ENCODE peak calls at places on chromosomes 12 and 14, in nine cellular contexts. One of them, this sample, is unnamed.

GRCh38 chr12:38586652-38587219 is 270.2 kb downstream of the ALG10B start:
- DNase-seq in mucosa of descending colon: no peak
- DNase-seq in stimulated activated CD8-positive, alpha-beta memory T cell treated with anti-CD3 and anti-CD28 coated beads, Interleukin-7, amount 100 ng/mL, for 1 hour: no peak
- DNase-seq in AG20443: no peak
- DNase-seq in NAMALWA: no peak
- DNase-seq in left ventricle myocardium superior: no peak
- DNase-seq in psoas muscle: no peak
- DNase-seq in OCI-LY7: no peak
- DNase-seq in GM03348: no peak
- DNase-seq in this sample: no peak

GRCh38 chr14:55605793-55606192 is 25.8 kb downstream of the KTN1 start:
- DNase-seq in mucosa of descending colon: no peak
- DNase-seq in stimulated activated CD8-positive, alpha-beta memory T cell treated with anti-CD3 and anti-CD28 coated beads, Interleukin-7, amount 100 ng/mL, for 1 hour: no peak
- DNase-seq in AG20443: no peak
- DNase-seq in NAMALWA: no peak
- DNase-seq in left ventricle myocardium superior: no peak
- DNase-seq in psoas muscle: no peak
- DNase-seq in OCI-LY7: no peak
- DNase-seq in GM03348: peak; percentile 11
- DNase-seq in this sample: no peak

GRCh38 chr12:28622416-28622815 is 432.2 kb downstream of the CCDC91 start:
- DNase-seq in mucosa of descending colon: no peak
- DNase-seq in stimulated activated CD8-positive, alpha-beta memory T cell treated with anti-CD3 and anti-CD28 coated beads, Interleukin-7, amount 100 ng/mL, for 1 hour: no peak
- DNase-seq in AG20443: peak; percentile 23
- DNase-seq in NAMALWA: no peak
- DNase-seq in left ventricle myocardium superior: no peak
- DNase-seq in psoas muscle: no peak
- DNase-seq in OCI-LY7: no peak
- DNase-seq in GM03348: peak; percentile 30
- DNase-seq in this sample: no peak

GRCh38 chr12:85029456-85029855 is 6.6 kb downstream of the TSPAN19 start:
- DNase-seq in mucosa of descending colon: no peak
- DNase-seq in stimulated activated CD8-positive, alpha-beta memory T cell treated with anti-CD3 and anti-CD28 coated beads, Interleukin-7, amount 100 ng/mL, for 1 hour: no peak
- DNase-seq in AG20443: peak; percentile 27
- DNase-seq in NAMALWA: peak; percentile 41
- DNase-seq in left ventricle myocardium superior: no peak
- DNase-seq in psoas muscle: no peak
- DNase-seq in OCI-LY7: peak; percentile 32
- DNase-seq in GM03348: peak; percentile 30
- DNase-seq in this sample: peak; percentile 10

GRCh38 chr14:75282166-75282547 is 3.5 kb downstream of the FOS start:
- DNase-seq in mucosa of descending colon: no peak
- DNase-seq in stimulated activated CD8-positive, alpha-beta memory T cell treated with anti-CD3 and anti-CD28 coated beads, Interleukin-7, amount 100 ng/mL, for 1 hour: no peak
- DNase-seq in AG20443: no peak
- DNase-seq in NAMALWA: peak; percentile 39
- DNase-seq in left ventricle myocardium superior: no peak
- DNase-seq in psoas muscle: no peak
- DNase-seq in OCI-LY7: no peak
- DNase-seq in GM03348: no peak
- DNase-seq in this sample: no peak

GRCh38 chr12:127957001-127957660 is 309.8 kb upstream of the TMEM132C start:
- DNase-seq in mucosa of descending colon: no peak
- DNase-seq in stimulated activated CD8-positive, alpha-beta memory T cell treated with anti-CD3 and anti-CD28 coated beads, Interleukin-7, amount 100 ng/mL, for 1 hour: no peak
- DNase-seq in AG20443: peak; percentile 21
- DNase-seq in NAMALWA: no peak
- DNase-seq in left ventricle myocardium superior: no peak
- DNase-seq in psoas muscle: no peak
- DNase-seq in OCI-LY7: no peak
- DNase-seq in GM03348: peak; percentile 57
- DNase-seq in this sample: no peak

GRCh38 chr12:1054103-1054838 is 63.2 kb downstream of the ERC1 start:
- DNase-seq in mucosa of descending colon: no peak
- DNase-seq in stimulated activated CD8-positive, alpha-beta memory T cell treated with anti-CD3 and anti-CD28 coated beads, Interleukin-7, amount 100 ng/mL, for 1 hour: no peak
- DNase-seq in AG20443: no peak
- DNase-seq in NAMALWA: no peak
- DNase-seq in left ventricle myocardium superior: no peak
- DNase-seq in psoas muscle: no peak
- DNase-seq in OCI-LY7: no peak
- DNase-seq in GM03348: no peak
- DNase-seq in this sample: no peak

GRCh38 chr12:53343978-53344377 is 7.8 kb upstream of the SP7 start:
- DNase-seq in mucosa of descending colon: no peak
- DNase-seq in stimulated activated CD8-positive, alpha-beta memory T cell treated with anti-CD3 and anti-CD28 coated beads, Interleukin-7, amount 100 ng/mL, for 1 hour: no peak
- DNase-seq in AG20443: no peak
- DNase-seq in NAMALWA: no peak
- DNase-seq in left ventricle myocardium superior: no peak
- DNase-seq in psoas muscle: no peak
- DNase-seq in OCI-LY7: peak; percentile 33
- DNase-seq in GM03348: no peak
- DNase-seq in this sample: peak; percentile 6

GRCh38 chr12:72271401-72271740 is 799 bp upstream of the TRHDE start:
- DNase-seq in mucosa of descending colon: no peak
- DNase-seq in stimulated activated CD8-positive, alpha-beta memory T cell treated with anti-CD3 and anti-CD28 coated beads, Interleukin-7, amount 100 ng/mL, for 1 hour: no peak
- DNase-seq in AG20443: peak; percentile 57
- DNase-seq in NAMALWA: no peak
- DNase-seq in left ventricle myocardium superior: peak; percentile 26
- DNase-seq in psoas muscle: peak; percentile 48
- DNase-seq in OCI-LY7: no peak
- DNase-seq in GM03348: peak; percentile 25
- DNase-seq in this sample: peak; percentile 14

GRCh38 chr14:76151398-76152332 is at the start of gene GPATCH2L:
- DNase-seq in mucosa of descending colon: peak; percentile 96
- DNase-seq in stimulated activated CD8-positive, alpha-beta memory T cell treated with anti-CD3 and anti-CD28 coated beads, Interleukin-7, amount 100 ng/mL, for 1 hour: peak; percentile 96
- DNase-seq in AG20443: peak; percentile 100
- DNase-seq in NAMALWA: peak; percentile 96
- DNase-seq in left ventricle myocardium superior: peak; percentile 96
- DNase-seq in psoas muscle: peak; percentile 98
- DNase-seq in OCI-LY7: peak; percentile 94
- DNase-seq in GM03348: peak; percentile 99
- DNase-seq in this sample: peak; percentile 98

GRCh38 chr12:43370299-43370698 is 181.7 kb downstream of the ADAMTS20 start:
- DNase-seq in mucosa of descending colon: no peak
- DNase-seq in stimulated activated CD8-positive, alpha-beta memory T cell treated with anti-CD3 and anti-CD28 coated beads, Interleukin-7, amount 100 ng/mL, for 1 hour: no peak
- DNase-seq in AG20443: no peak
- DNase-seq in NAMALWA: no peak
- DNase-seq in left ventricle myocardium superior: no peak
- DNase-seq in psoas muscle: no peak
- DNase-seq in OCI-LY7: no peak
- DNase-seq in GM03348: no peak
- DNase-seq in this sample: no peak

GRCh38 chr14:105392161-105393090 is 5.9 kb upstream of the TEX22 start:
- DNase-seq in mucosa of descending colon: peak; percentile 41
- DNase-seq in stimulated activated CD8-positive, alpha-beta memory T cell treated with anti-CD3 and anti-CD28 coated beads, Interleukin-7, amount 100 ng/mL, for 1 hour: no peak
- DNase-seq in AG20443: no peak
- DNase-seq in NAMALWA: no peak
- DNase-seq in left ventricle myocardium superior: no peak
- DNase-seq in psoas muscle: no peak
- DNase-seq in OCI-LY7: no peak
- DNase-seq in GM03348: no peak
- DNase-seq in this sample: no peak

GRCh38 chr12:15984097-15984800 is 73.1 kb downstream of the DERA start:
- DNase-seq in mucosa of descending colon: no peak
- DNase-seq in stimulated activated CD8-positive, alpha-beta memory T cell treated with anti-CD3 and anti-CD28 coated beads, Interleukin-7, amount 100 ng/mL, for 1 hour: no peak
- DNase-seq in AG20443: no peak
- DNase-seq in NAMALWA: no peak
- DNase-seq in left ventricle myocardium superior: no peak
- DNase-seq in psoas muscle: no peak
- DNase-seq in OCI-LY7: peak; percentile 24
- DNase-seq in GM03348: no peak
- DNase-seq in this sample: no peak

GRCh38 chr12:78885466-78885865 is 20.9 kb downstream of the SYT1 start:
- DNase-seq in mucosa of descending colon: no peak
- DNase-seq in stimulated activated CD8-positive, alpha-beta memory T cell treated with anti-CD3 and anti-CD28 coated beads, Interleukin-7, amount 100 ng/mL, for 1 hour: no peak
- DNase-seq in AG20443: no peak
- DNase-seq in NAMALWA: no peak
- DNase-seq in left ventricle myocardium superior: no peak
- DNase-seq in psoas muscle: no peak
- DNase-seq in OCI-LY7: no peak
- DNase-seq in GM03348: no peak
- DNase-seq in this sample: no peak

GRCh38 chr14:103534576-103535061 is 5.6 kb downstream of the TRMT61A start:
- DNase-seq in mucosa of descending colon: peak; percentile 58
- DNase-seq in stimulated activated CD8-positive, alpha-beta memory T cell treated with anti-CD3 and anti-CD28 coated beads, Interleukin-7, amount 100 ng/mL, for 1 hour: no peak
- DNase-seq in AG20443: no peak
- DNase-seq in NAMALWA: no peak
- DNase-seq in left ventricle myocardium superior: peak; percentile 35
- DNase-seq in psoas muscle: no peak
- DNase-seq in OCI-LY7: no peak
- DNase-seq in GM03348: no peak
- DNase-seq in this sample: no peak

GRCh38 chr12:15453613-15454012 is 131.3 kb downstream of the PTPRO start:
- DNase-seq in mucosa of descending colon: no peak
- DNase-seq in stimulated activated CD8-positive, alpha-beta memory T cell treated with anti-CD3 and anti-CD28 coated beads, Interleukin-7, amount 100 ng/mL, for 1 hour: no peak
- DNase-seq in AG20443: no peak
- DNase-seq in NAMALWA: no peak
- DNase-seq in left ventricle myocardium superior: no peak
- DNase-seq in psoas muscle: no peak
- DNase-seq in OCI-LY7: no peak
- DNase-seq in GM03348: no peak
- DNase-seq in this sample: no peak

GRCh38 chr14:54909763-54910162 is 7.1 kb upstream of the GCH1 start:
- DNase-seq in mucosa of descending colon: no peak
- DNase-seq in stimulated activated CD8-positive, alpha-beta memory T cell treated with anti-CD3 and anti-CD28 coated beads, Interleukin-7, amount 100 ng/mL, for 1 hour: no peak
- DNase-seq in AG20443: no peak
- DNase-seq in NAMALWA: no peak
- DNase-seq in left ventricle myocardium superior: no peak
- DNase-seq in psoas muscle: no peak
- DNase-seq in OCI-LY7: no peak
- DNase-seq in GM03348: no peak
- DNase-seq in this sample: no peak

GRCh38 chr12:53047221-53048032 is 2.4 kb upstream of the TNS2 start:
- DNase-seq in mucosa of descending colon: peak; percentile 84
- DNase-seq in stimulated activated CD8-positive, alpha-beta memory T cell treated with anti-CD3 and anti-CD28 coated beads, Interleukin-7, amount 100 ng/mL, for 1 hour: peak; percentile 52
- DNase-seq in AG20443: peak; percentile 90
- DNase-seq in NAMALWA: peak; percentile 76
- DNase-seq in left ventricle myocardium superior: peak; percentile 93
- DNase-seq in psoas muscle: peak; percentile 91
- DNase-seq in OCI-LY7: peak; percentile 74
- DNase-seq in GM03348: peak; percentile 93
- DNase-seq in this sample: peak; percentile 95

GRCh38 chr14:101122855-101123129 is 219.3 kb upstream of the RTL1 start:
- DNase-seq in mucosa of descending colon: no peak
- DNase-seq in stimulated activated CD8-positive, alpha-beta memory T cell treated with anti-CD3 and anti-CD28 coated beads, Interleukin-7, amount 100 ng/mL, for 1 hour: no peak
- DNase-seq in AG20443: no peak
- DNase-seq in NAMALWA: no peak
- DNase-seq in left ventricle myocardium superior: no peak
- DNase-seq in psoas muscle: no peak
- DNase-seq in OCI-LY7: no peak
- DNase-seq in GM03348: no peak
- DNase-seq in this sample: no peak

GRCh38 chr12:111597731-111598636 is 1.1 kb downstream of the ATXN2 start:
- DNase-seq in mucosa of descending colon: peak; percentile 78
- DNase-seq in stimulated activated CD8-positive, alpha-beta memory T cell treated with anti-CD3 and anti-CD28 coated beads, Interleukin-7, amount 100 ng/mL, for 1 hour: no peak
- DNase-seq in AG20443: peak; percentile 60
- DNase-seq in NAMALWA: peak; percentile 37
- DNase-seq in left ventricle myocardium superior: peak; percentile 70
- DNase-seq in psoas muscle: peak; percentile 69
- DNase-seq in OCI-LY7: peak; percentile 34
- DNase-seq in GM03348: peak; percentile 74
- DNase-seq in this sample: peak; percentile 63

GRCh38 chr14:24132976-24133375 is 2.5 kb downstream of the FITM1 start:
- DNase-seq in mucosa of descending colon: no peak
- DNase-seq in stimulated activated CD8-positive, alpha-beta memory T cell treated with anti-CD3 and anti-CD28 coated beads, Interleukin-7, amount 100 ng/mL, for 1 hour: no peak
- DNase-seq in AG20443: no peak
- DNase-seq in NAMALWA: no peak
- DNase-seq in left ventricle myocardium superior: no peak
- DNase-seq in psoas muscle: no peak
- DNase-seq in OCI-LY7: no peak
- DNase-seq in GM03348: no peak
- DNase-seq in this sample: no peak

GRCh38 chr12:71787574-71787973 is 32.9 kb downstream of the RAB21 start:
- DNase-seq in mucosa of descending colon: no peak
- DNase-seq in stimulated activated CD8-positive, alpha-beta memory T cell treated with anti-CD3 and anti-CD28 coated beads, Interleukin-7, amount 100 ng/mL, for 1 hour: no peak
- DNase-seq in AG20443: no peak
- DNase-seq in NAMALWA: no peak
- DNase-seq in left ventricle myocardium superior: no peak
- DNase-seq in psoas muscle: no peak
- DNase-seq in OCI-LY7: no peak
- DNase-seq in GM03348: no peak
- DNase-seq in this sample: no peak

GRCh38 chr12:96578526-96579125 is 89.2 kb downstream of the CFAP54 start:
- DNase-seq in mucosa of descending colon: no peak
- DNase-seq in stimulated activated CD8-positive, alpha-beta memory T cell treated with anti-CD3 and anti-CD28 coated beads, Interleukin-7, amount 100 ng/mL, for 1 hour: no peak
- DNase-seq in AG20443: peak; percentile 60
- DNase-seq in NAMALWA: peak; percentile 81
- DNase-seq in left ventricle myocardium superior: no peak
- DNase-seq in psoas muscle: no peak
- DNase-seq in OCI-LY7: peak; percentile 73
- DNase-seq in GM03348: peak; percentile 64
- DNase-seq in this sample: peak; percentile 62

GRCh38 chr12:47189753-47190152 is 110.0 kb upstream of the AMIGO2 start:
- DNase-seq in mucosa of descending colon: no peak
- DNase-seq in stimulated activated CD8-positive, alpha-beta memory T cell treated with anti-CD3 and anti-CD28 coated beads, Interleukin-7, amount 100 ng/mL, for 1 hour: no peak
- DNase-seq in AG20443: no peak
- DNase-seq in NAMALWA: no peak
- DNase-seq in left ventricle myocardium superior: no peak
- DNase-seq in psoas muscle: no peak
- DNase-seq in OCI-LY7: no peak
- DNase-seq in GM03348: no peak
- DNase-seq in this sample: no peak

GRCh38 chr12:76020731-76021672 is 10.6 kb downstream of the PHLDA1 start:
- DNase-seq in mucosa of descending colon: no peak
- DNase-seq in stimulated activated CD8-positive, alpha-beta memory T cell treated with anti-CD3 and anti-CD28 coated beads, Interleukin-7, amount 100 ng/mL, for 1 hour: peak; percentile 30
- DNase-seq in AG20443: peak; percentile 84
- DNase-seq in NAMALWA: no peak
- DNase-seq in left ventricle myocardium superior: no peak
- DNase-seq in psoas muscle: no peak
- DNase-seq in OCI-LY7: no peak
- DNase-seq in GM03348: peak; percentile 82
- DNase-seq in this sample: peak; percentile 16

GRCh38 chr14:95318399-95318834 is 1.3 kb downstream of the CLMN start:
- DNase-seq in mucosa of descending colon: no peak
- DNase-seq in stimulated activated CD8-positive, alpha-beta memory T cell treated with anti-CD3 and anti-CD28 coated beads, Interleukin-7, amount 100 ng/mL, for 1 hour: no peak
- DNase-seq in AG20443: no peak
- DNase-seq in NAMALWA: no peak
- DNase-seq in left ventricle myocardium superior: no peak
- DNase-seq in psoas muscle: no peak
- DNase-seq in OCI-LY7: peak; percentile 46
- DNase-seq in GM03348: no peak
- DNase-seq in this sample: no peak

GRCh38 chr12:15152456-15152855 is 68.8 kb downstream of the RERG start:
- DNase-seq in mucosa of descending colon: no peak
- DNase-seq in stimulated activated CD8-positive, alpha-beta memory T cell treated with anti-CD3 and anti-CD28 coated beads, Interleukin-7, amount 100 ng/mL, for 1 hour: no peak
- DNase-seq in AG20443: peak; percentile 12
- DNase-seq in NAMALWA: no peak
- DNase-seq in left ventricle myocardium superior: no peak
- DNase-seq in psoas muscle: peak; percentile 48
- DNase-seq in OCI-LY7: no peak
- DNase-seq in GM03348: peak; percentile 11
- DNase-seq in this sample: no peak

GRCh38 chr14:76772300-76773187 is 11.3 kb downstream of the VASH1 start:
- DNase-seq in mucosa of descending colon: no peak
- DNase-seq in stimulated activated CD8-positive, alpha-beta memory T cell treated with anti-CD3 and anti-CD28 coated beads, Interleukin-7, amount 100 ng/mL, for 1 hour: no peak
- DNase-seq in AG20443: no peak
- DNase-seq in NAMALWA: no peak
- DNase-seq in left ventricle myocardium superior: peak; percentile 61
- DNase-seq in psoas muscle: no peak
- DNase-seq in OCI-LY7: no peak
- DNase-seq in GM03348: peak; percentile 41
- DNase-seq in this sample: no peak

GRCh38 chr14:64717870-64718269 is 13.6 kb downstream of the PLEKHG3 start:
- DNase-seq in mucosa of descending colon: no peak
- DNase-seq in stimulated activated CD8-positive, alpha-beta memory T cell treated with anti-CD3 and anti-CD28 coated beads, Interleukin-7, amount 100 ng/mL, for 1 hour: no peak
- DNase-seq in AG20443: no peak
- DNase-seq in NAMALWA: no peak
- DNase-seq in left ventricle myocardium superior: no peak
- DNase-seq in psoas muscle: no peak
- DNase-seq in OCI-LY7: no peak
- DNase-seq in GM03348: no peak
- DNase-seq in this sample: no peak

GRCh38 chr14:69291891-69292586 is 32.1 kb downstream of the GALNT16 start:
- DNase-seq in mucosa of descending colon: no peak
- DNase-seq in stimulated activated CD8-positive, alpha-beta memory T cell treated with anti-CD3 and anti-CD28 coated beads, Interleukin-7, amount 100 ng/mL, for 1 hour: no peak
- DNase-seq in AG20443: peak; percentile 47
- DNase-seq in NAMALWA: no peak
- DNase-seq in left ventricle myocardium superior: no peak
- DNase-seq in psoas muscle: no peak
- DNase-seq in OCI-LY7: no peak
- DNase-seq in GM03348: no peak
- DNase-seq in this sample: no peak

GRCh38 chr12:8906781-8907180 is 7.5 kb upstream of the PHC1 start:
- DNase-seq in mucosa of descending colon: no peak
- DNase-seq in stimulated activated CD8-positive, alpha-beta memory T cell treated with anti-CD3 and anti-CD28 coated beads, Interleukin-7, amount 100 ng/mL, for 1 hour: no peak
- DNase-seq in AG20443: no peak
- DNase-seq in NAMALWA: no peak
- DNase-seq in left ventricle myocardium superior: no peak
- DNase-seq in psoas muscle: no peak
- DNase-seq in OCI-LY7: no peak
- DNase-seq in GM03348: no peak
- DNase-seq in this sample: no peak

This sample was measured in GM20000.